ENCODE peak calls at places on chromosomes 1 and 21, in seven cellular contexts. One of them, this sample, is unnamed.
A peak's percentile ranks its signal among the peaks of the same experiment; 100 is the strongest.

GRCh38 chr1:201258763-201259230 is 24.5 kb upstream of the PKP1 start:
- DNase-seq in left ventricle myocardium inferior: no peak
- DNase-seq in OCI-LY7: no peak
- DNase-seq in left lung: no peak
- DNase-seq in endothelial cell of umbilical vein: no peak
- DNase-seq in keratinocyte: no peak
- DNase-seq in K562: no peak
- DNase-seq in this sample: no peak

GRCh38 chr1:76262591-76262990 is 188.0 kb downstream of the ST6GALNAC3 start:
- DNase-seq in left ventricle myocardium inferior: no peak
- DNase-seq in OCI-LY7: no peak
- DNase-seq in left lung: no peak
- DNase-seq in endothelial cell of umbilical vein: no peak
- DNase-seq in keratinocyte: no peak
- DNase-seq in K562: no peak
- DNase-seq in this sample: no peak

GRCh38 chr1:204782118-204782700 is 88.5 kb upstream of the NFASC start:
- DNase-seq in left ventricle myocardium inferior: no peak
- DNase-seq in OCI-LY7: no peak
- DNase-seq in left lung: no peak
- DNase-seq in endothelial cell of umbilical vein: no peak
- DNase-seq in keratinocyte: no peak
- DNase-seq in K562: no peak
- DNase-seq in this sample: no peak

GRCh38 chr1:161100534-161100933 is 2.4 kb downstream of the KLHDC9 start:
- DNase-seq in left ventricle myocardium inferior: no peak
- DNase-seq in OCI-LY7: no peak
- DNase-seq in left lung: no peak
- DNase-seq in endothelial cell of umbilical vein: no peak
- DNase-seq in keratinocyte: no peak
- DNase-seq in K562: no peak
- DNase-seq in this sample: peak; percentile 36

GRCh38 chr1:235021815-235022214 is 106.8 kb downstream of the TOMM20 start:
- DNase-seq in left ventricle myocardium inferior: no peak
- DNase-seq in OCI-LY7: no peak
- DNase-seq in left lung: no peak
- DNase-seq in endothelial cell of umbilical vein: no peak
- DNase-seq in keratinocyte: no peak
- DNase-seq in K562: no peak
- DNase-seq in this sample: no peak

GRCh38 chr1:111733183-111733995 is 5.8 kb downstream of the INKA2 start:
- DNase-seq in left ventricle myocardium inferior: peak; percentile 74
- DNase-seq in OCI-LY7: no peak
- DNase-seq in left lung: peak; percentile 78
- DNase-seq in endothelial cell of umbilical vein: peak; percentile 78
- DNase-seq in keratinocyte: no peak
- DNase-seq in K562: no peak
- DNase-seq in this sample: peak; percentile 66

GRCh38 chr1:11796036-11796828 is 9.5 kb downstream of the MTHFR start:
- DNase-seq in left ventricle myocardium inferior: peak; percentile 82
- DNase-seq in OCI-LY7: no peak
- DNase-seq in left lung: no peak
- DNase-seq in endothelial cell of umbilical vein: peak; percentile 58
- DNase-seq in keratinocyte: no peak
- DNase-seq in K562: peak; percentile 90
- DNase-seq in this sample: no peak

GRCh38 chr1:119040906-119041305 is 52.8 kb upstream of the TBX15 start:
- DNase-seq in left ventricle myocardium inferior: no peak
- DNase-seq in OCI-LY7: no peak
- DNase-seq in left lung: no peak
- DNase-seq in endothelial cell of umbilical vein: no peak
- DNase-seq in keratinocyte: no peak
- DNase-seq in K562: no peak
- DNase-seq in this sample: peak; percentile 45

GRCh38 chr1:155466996-155467395 is 95.6 kb downstream of the ASH1L start:
- DNase-seq in left ventricle myocardium inferior: no peak
- DNase-seq in OCI-LY7: no peak
- DNase-seq in left lung: no peak
- DNase-seq in endothelial cell of umbilical vein: peak; percentile 57
- DNase-seq in keratinocyte: peak; percentile 30
- DNase-seq in K562: no peak
- DNase-seq in this sample: no peak

GRCh38 chr1:224759135-224759534 is 143.0 kb downstream of the CNIH3 start:
- DNase-seq in left ventricle myocardium inferior: no peak
- DNase-seq in OCI-LY7: no peak
- DNase-seq in left lung: no peak
- DNase-seq in endothelial cell of umbilical vein: no peak
- DNase-seq in keratinocyte: no peak
- DNase-seq in K562: no peak
- DNase-seq in this sample: no peak

GRCh38 chr1:39566441-39567137 is 10.0 kb downstream of the PABPC4 start:
- DNase-seq in left ventricle myocardium inferior: no peak
- DNase-seq in OCI-LY7: no peak
- DNase-seq in left lung: no peak
- DNase-seq in endothelial cell of umbilical vein: no peak
- DNase-seq in keratinocyte: no peak
- DNase-seq in K562: no peak
- DNase-seq in this sample: no peak

GRCh38 chr1:17119076-17119743 is at the start of gene PADI2:
- DNase-seq in left ventricle myocardium inferior: peak; percentile 61
- DNase-seq in OCI-LY7: peak; percentile 65
- DNase-seq in left lung: peak; percentile 95
- DNase-seq in endothelial cell of umbilical vein: peak; percentile 46
- DNase-seq in keratinocyte: no peak
- DNase-seq in K562: peak; percentile 94
- DNase-seq in this sample: peak; percentile 78

GRCh38 chr1:98260839-98261238 is 340.0 kb upstream of the DPYD start:
- DNase-seq in left ventricle myocardium inferior: no peak
- DNase-seq in OCI-LY7: no peak
- DNase-seq in left lung: peak; percentile 6
- DNase-seq in endothelial cell of umbilical vein: peak; percentile 12
- DNase-seq in keratinocyte: no peak
- DNase-seq in K562: no peak
- DNase-seq in this sample: no peak
- TF ChIP-seq CTCF in left ventricle myocardium inferior: no peak
- TF ChIP-seq CTCF in OCI-LY7: no peak
- TF ChIP-seq CTCF in left lung: no peak
- TF ChIP-seq CTCF in endothelial cell of umbilical vein: no peak
- TF ChIP-seq CTCF in keratinocyte: no peak
- TF ChIP-seq CTCF in K562: no peak
- TF ChIP-seq CTCF in this sample: no peak

DNA sequence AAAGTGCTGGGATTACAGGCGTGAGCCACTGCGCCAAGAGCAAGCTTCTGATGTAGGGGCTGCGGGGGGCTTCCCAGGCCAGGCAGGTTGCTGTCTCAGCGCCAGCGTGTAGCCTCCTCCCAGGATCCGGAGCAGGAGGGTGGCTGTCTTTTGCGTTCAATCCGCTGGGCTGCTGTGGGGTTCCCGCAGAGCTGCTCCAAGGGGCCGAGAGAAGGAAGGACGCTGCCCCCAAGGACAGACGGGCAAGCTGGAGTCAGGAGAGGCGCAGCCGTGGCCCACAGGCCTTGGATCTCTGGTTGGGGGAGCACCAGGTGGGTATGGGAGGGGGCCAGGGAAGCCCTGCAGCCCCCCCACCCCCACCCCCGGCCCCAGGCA is 16.0 kb upstream of the SKI start:
- DNase-seq in left ventricle myocardium inferior: peak; percentile 38
- DNase-seq in OCI-LY7: no peak
- DNase-seq in left lung: peak; percentile 74
- DNase-seq in endothelial cell of umbilical vein: no peak
- DNase-seq in keratinocyte: no peak
- DNase-seq in K562: no peak
- DNase-seq in this sample: peak; percentile 56
- H3K4me1 ChIP-seq in left ventricle myocardium inferior: peaks cover 66% of the 10 kb centered on the region
- H3K4me1 ChIP-seq in OCI-LY7: no peaks in the 10 kb centered on the region
- H3K4me1 ChIP-seq in left lung: peaks cover 36% of the 10 kb centered on the region
- H3K4me1 ChIP-seq in endothelial cell of umbilical vein: peaks cover 44% of the 10 kb centered on the region
- H3K4me1 ChIP-seq in keratinocyte: peaks cover 51% of the 10 kb centered on the region
- H3K4me1 ChIP-seq in K562: peaks cover 27% of the 10 kb centered on the region
- H3K4me1 ChIP-seq in this sample: peaks cover 38% of the 10 kb centered on the region

GRCh38 chr1:27338751-27339150 is 3.1 kb upstream of the SYTL1 start:
- DNase-seq in left ventricle myocardium inferior: no peak
- DNase-seq in OCI-LY7: no peak
- DNase-seq in left lung: peak; percentile 20
- DNase-seq in endothelial cell of umbilical vein: no peak
- DNase-seq in keratinocyte: no peak
- DNase-seq in K562: no peak
- DNase-seq in this sample: no peak
- H3K9me3 ChIP-seq in left ventricle myocardium inferior: no peaks in the 10 kb centered on the region
- H3K9me3 ChIP-seq in OCI-LY7: no peaks in the 10 kb centered on the region
- H3K9me3 ChIP-seq in left lung: no peaks in the 10 kb centered on the region
- H3K9me3 ChIP-seq in endothelial cell of umbilical vein: no peaks in the 10 kb centered on the region
- H3K9me3 ChIP-seq in keratinocyte: no peaks in the 10 kb centered on the region
- H3K9me3 ChIP-seq in K562: no peaks in the 10 kb centered on the region
- H3K9me3 ChIP-seq in this sample: no peaks in the 10 kb centered on the region

GRCh38 chr21:17725339-17725738 is 93.8 kb downstream of the C21orf91 start:
- DNase-seq in left ventricle myocardium inferior: no peak
- DNase-seq in OCI-LY7: no peak
- DNase-seq in left lung: no peak
- DNase-seq in endothelial cell of umbilical vein: no peak
- DNase-seq in keratinocyte: no peak
- DNase-seq in K562: no peak
- DNase-seq in this sample: no peak

GRCh38 chr21:17727361-17727760 is 91.8 kb downstream of the C21orf91 start:
- DNase-seq in left ventricle myocardium inferior: no peak
- DNase-seq in OCI-LY7: no peak
- DNase-seq in left lung: no peak
- DNase-seq in endothelial cell of umbilical vein: no peak
- DNase-seq in keratinocyte: no peak
- DNase-seq in K562: no peak
- DNase-seq in this sample: no peak

GRCh38 chr21:17730782-17731181 is 88.4 kb downstream of the C21orf91 start:
- DNase-seq in left ventricle myocardium inferior: no peak
- DNase-seq in OCI-LY7: no peak
- DNase-seq in left lung: no peak
- DNase-seq in endothelial cell of umbilical vein: peak; percentile 7
- DNase-seq in keratinocyte: no peak
- DNase-seq in K562: no peak
- DNase-seq in this sample: no peak

GRCh38 chr21:17729455-17729854 is 89.7 kb downstream of the C21orf91 start:
- DNase-seq in left ventricle myocardium inferior: no peak
- DNase-seq in OCI-LY7: no peak
- DNase-seq in left lung: no peak
- DNase-seq in endothelial cell of umbilical vein: no peak
- DNase-seq in keratinocyte: no peak
- DNase-seq in K562: no peak
- DNase-seq in this sample: no peak

GRCh38 chr21:17726047-17726446 is 93.1 kb downstream of the C21orf91 start:
- DNase-seq in left ventricle myocardium inferior: no peak
- DNase-seq in OCI-LY7: peak; percentile 8
- DNase-seq in left lung: no peak
- DNase-seq in endothelial cell of umbilical vein: no peak
- DNase-seq in keratinocyte: no peak
- DNase-seq in K562: peak; percentile 12
- DNase-seq in this sample: no peak
- TF ChIP-seq CTCF in left ventricle myocardium inferior: no peak
- TF ChIP-seq CTCF in OCI-LY7: peak; percentile 51
- TF ChIP-seq CTCF in left lung: no peak
- TF ChIP-seq CTCF in endothelial cell of umbilical vein: no peak
- TF ChIP-seq CTCF in keratinocyte: peak; percentile 54
- TF ChIP-seq CTCF in K562: peak; percentile 42
- TF ChIP-seq CTCF in this sample: no peak

This sample was measured in psoas muscle.